ENCODE peak calls at places on chromosomes 4 and X, in ten cellular contexts. H is right cardiac atrium, R is fibroblast of lung, G is stomach, W is tibial artery, K is mucosa of descending colon, D is cardiac muscle cell, I is A673, A is H9, X is MM.1S. Y is an unnamed sample. For H3K4me1, the result is how much of the 10 kb centered on the place peaks cover.

GRCh38 chrX:118519411-118520205 is 24.0 kb downstream of the DOCK11 start:
- DNase-seq in H (no peak), R (peak), G (no peak), W (no peak), K (no peak), D (no peak), I (no peak), A (no peak), X (no peak), Y (peak)

GRCh38 chr4:108446554-108446953 is 173.8 kb upstream of the RPL34 start:
- DNase-seq in H (no peak), R (no peak), G (no peak), W (no peak), K (peak), D (no peak), I (no peak), A (no peak), X (no peak), Y (no peak)

GRCh38 chr4:38101563-38101962 is 141.4 kb downstream of the PTTG2 start:
- DNase-seq in H (no peak), R (peak), G (no peak), W (no peak), K (no peak), D (no peak), I (no peak), A (no peak), X (no peak), Y (no peak)

GRCh38 chrX:149079805-149080406 is 425.2 kb downstream of the IDS start:
- DNase-seq in H (no peak), R (no peak), G (no peak), W (no peak), K (no peak), D (no peak), I (no peak), A (no peak), X (no peak), Y (no peak)

GRCh38 chrX:10828640-10829039 is 208.3 kb upstream of the MID1 start:
- DNase-seq in H (no peak), R (no peak), G (peak), W (no peak), K (peak), D (no peak), I (no peak), A (no peak), X (no peak), Y (peak)

GRCh38 chr4:96228463-96228862 is 388.6 kb downstream of the PDHA2 start:
- DNase-seq in H (no peak), R (no peak), G (no peak), W (no peak), K (no peak), D (no peak), I (no peak), A (no peak), X (no peak), Y (no peak)

GRCh38 chr4:144696376-144696775 is 50.4 kb downstream of the HHIP start:
- DNase-seq in H (no peak), R (no peak), G (no peak), W (no peak), K (no peak), D (no peak), I (no peak), A (no peak), X (no peak), Y (no peak)

GRCh38 chrX:133699023-133699728 is 283.9 kb upstream of the GPC4 start:
- DNase-seq in H (no peak), R (no peak), G (no peak), W (no peak), K (no peak), D (no peak), I (no peak), A (no peak), X (no peak), Y (peak)

GRCh38 chr4:16777726-16778125 is 120.7 kb downstream of the LDB2 start:
- DNase-seq in H (no peak), R (no peak), G (no peak), W (no peak), K (no peak), D (no peak), I (no peak), A (no peak), X (no peak), Y (no peak)

GRCh38 chr4:2596153-2596552 is 59.7 kb downstream of the FAM193A start:
- DNase-seq in H (no peak), R (no peak), G (no peak), W (no peak), K (peak), D (no peak), I (peak), A (no peak), X (no peak), Y (no peak)
- H3K4me1 ChIP-seq in H (under half), R (under half), G (under half), W (half or more), K (under half), D (under half), I (under half), A (under half), X (under half), Y (under half)

GRCh38 chr4:26912810-26913209 is 52.2 kb downstream of the STIM2 start:
- DNase-seq in H (no peak), R (no peak), G (no peak), W (no peak), K (no peak), D (no peak), I (no peak), A (no peak), X (peak), Y (no peak)
- H3K4me1 ChIP-seq in H (under half), R (under half), G (under half), W (under half), K (under half), D (under half), I (half or more), A (under half), X (under half), Y (under half)

GRCh38 chr4:40311811-40312346 is 23.3 kb upstream of the CHRNA9 start:
- DNase-seq in H (no peak), R (no peak), G (peak), W (no peak), K (no peak), D (no peak), I (no peak), A (no peak), X (peak), Y (no peak)
- H3K4me1 ChIP-seq in H (under half), R (under half), G (under half), W (under half), K (under half), D (under half), I (under half), A (under half), X (under half), Y (under half)

GRCh38 chr4:23844961-23845360 is 44.9 kb downstream of the PPARGC1A start:
- DNase-seq in H (no peak), R (no peak), G (no peak), W (no peak), K (no peak), D (no peak), I (no peak), A (no peak), X (no peak), Y (no peak)
- H3K4me1 ChIP-seq in H (under half), R (under half), G (under half), W (under half), K (under half), D (under half), I (under half), A (under half), X (under half), Y (under half)

GRCh38 chr4:169278669-169279068 is 7.9 kb upstream of the SH3RF1 start:
- DNase-seq in H (no peak), R (no peak), G (no peak), W (no peak), K (no peak), D (no peak), I (no peak), A (no peak), X (no peak), Y (no peak)
- H3K4me1 ChIP-seq in H (under half), R (under half), G (under half), W (under half), K (under half), D (under half), I (under half), A (under half), X (under half), Y (under half)

DNA sequence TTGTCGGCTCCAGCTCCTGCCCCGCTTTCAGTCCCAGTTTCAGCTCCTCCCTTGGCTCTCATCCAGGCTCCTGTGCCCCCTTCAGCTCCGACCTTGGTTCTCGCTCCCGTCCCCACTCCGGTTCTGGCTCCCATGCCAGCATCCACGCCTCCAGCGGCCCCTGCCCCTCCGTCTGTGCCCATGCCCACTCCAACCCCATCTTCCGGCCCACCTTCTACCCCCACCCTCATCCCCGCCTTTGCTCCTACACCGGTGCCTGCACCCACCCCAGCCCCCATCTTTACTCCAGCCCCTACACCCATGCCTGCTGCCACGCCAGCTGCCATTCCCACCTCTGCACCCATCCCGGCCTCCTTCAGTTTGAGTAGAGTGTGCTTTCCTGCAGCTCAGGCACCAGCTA is 31.2 kb downstream of the BCORL1 start:
- DNase-seq in H (no peak), R (no peak), G (no peak), W (no peak), K (no peak), D (no peak), I (no peak), A (no peak), X (no peak), Y (no peak)
- H3K4me1 ChIP-seq in H (under half), R (under half), G (under half), W (under half), K (under half), D (under half), I (under half), A (under half), X (under half), Y (under half)

DNA sequence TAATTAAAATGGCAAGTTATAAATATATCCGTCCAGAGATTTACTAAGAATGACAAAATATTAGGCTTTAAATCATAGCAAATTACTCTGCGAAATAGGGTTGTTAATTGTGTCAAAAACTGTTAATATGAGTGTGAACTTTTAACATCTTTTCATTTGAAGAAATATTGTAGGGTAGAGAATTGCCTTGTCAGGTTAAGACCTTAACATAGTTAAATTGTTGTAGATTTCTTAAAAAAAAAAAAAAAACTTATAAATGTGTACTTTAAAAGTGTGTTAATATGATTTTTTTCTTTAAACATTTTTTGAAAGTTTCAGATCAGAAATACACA is 107.7 kb upstream of the TLR2 start:
- DNase-seq in H (no peak), R (no peak), G (no peak), W (no peak), K (no peak), D (no peak), I (no peak), A (no peak), X (no peak), Y (no peak)
- H3K4me1 ChIP-seq in H (under half), R (under half), G (under half), W (half or more), K (under half), D (under half), I (under half), A (under half), X (under half), Y (under half)

DNA sequence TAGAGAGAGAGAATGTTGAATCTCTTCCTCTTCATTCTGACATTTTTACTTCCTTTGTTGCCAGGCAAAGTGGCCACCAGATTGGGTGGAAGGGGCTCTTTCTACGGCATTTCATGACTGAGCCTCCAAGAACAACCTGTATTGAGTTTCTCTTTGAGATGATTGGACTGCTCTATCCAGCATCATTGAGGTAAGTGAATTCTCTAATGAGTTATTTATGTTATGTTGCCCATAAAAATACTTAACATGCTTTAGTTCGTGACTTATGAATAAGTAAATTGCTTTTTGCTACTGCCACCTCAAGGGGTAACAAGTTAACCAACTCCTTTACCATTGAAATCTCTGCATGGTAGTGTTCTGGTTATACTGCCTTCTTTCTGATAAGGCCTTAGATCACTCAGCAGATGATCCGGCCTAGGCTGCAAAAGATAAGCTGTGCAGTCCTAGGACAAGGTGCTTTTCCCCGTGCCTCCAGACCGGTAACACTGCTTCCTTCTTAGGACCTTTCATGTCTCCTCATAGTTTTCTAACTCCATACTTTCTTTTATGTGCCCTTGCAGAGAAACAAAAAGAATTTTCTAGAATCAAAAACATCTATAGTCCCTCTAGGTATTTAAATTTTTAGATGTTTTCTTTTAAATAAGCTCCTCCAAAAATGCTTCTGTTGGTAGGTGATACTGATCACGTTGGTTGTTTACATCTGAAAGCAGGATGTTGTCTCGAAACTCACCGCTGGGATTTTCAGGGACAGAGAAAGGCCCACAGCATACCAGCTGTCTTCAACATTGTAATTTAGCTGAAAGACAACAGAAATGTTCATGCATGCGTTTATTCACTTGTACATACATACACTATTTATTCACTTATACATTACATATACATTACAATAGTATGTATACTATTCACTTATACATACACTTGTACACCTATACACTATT is 157.1 kb upstream of the RBPJ start:
- DNase-seq in H (no peak), R (no peak), G (no peak), W (no peak), K (no peak), D (no peak), I (no peak), A (no peak), X (no peak), Y (no peak)
- H3K4me1 ChIP-seq in H (under half), R (under half), G (under half), W (under half), K (under half), D (under half), I (under half), A (under half), X (under half), Y (under half)

Y was measured in PC-3.